ENCODE peak calls at places on chromosomes 11 and 22, in nine cellular contexts. E, Q, J, A, H, T, P, W and Z are unnamed samples.

GRCh38 chr22:43243275-43243768 is 56.4 kb upstream of the TTLL12 start:
- DNase-seq in E (no peak), Q (no peak), J (no peak), A (no peak), H (no peak), T (no peak), P (no peak), W (no peak), Z (no peak)

GRCh38 chr22:49024775-49025440 is 802.8 kb downstream of the BRD1 start:
- DNase-seq in E (no peak), Q (no peak), J (no peak), A (no peak), H (no peak), T (no peak), P (peak), W (no peak), Z (no peak)

GRCh38 chr22:26259510-26259909 is 90.2 kb downstream of the SEZ6L start:
- DNase-seq in E (peak), Q (peak), J (no peak), A (peak), H (no peak), T (no peak), P (no peak), W (no peak), Z (peak)

GRCh38 chr22:45717787-45718186 is 46.2 kb downstream of the ATXN10 start:
- DNase-seq in E (no peak), Q (peak), J (no peak), A (no peak), H (no peak), T (no peak), P (no peak), W (peak), Z (no peak)

GRCh38 chr11:47144541-47144940 is 32.1 kb downstream of the ARFGAP2 start:
- DNase-seq in E (no peak), Q (no peak), J (no peak), A (no peak), H (no peak), T (no peak), P (peak), W (no peak), Z (no peak)

GRCh38 chr22:24165673-24166072 is 15.6 kb upstream of the SUSD2 start:
- DNase-seq in E (no peak), Q (peak), J (no peak), A (no peak), H (no peak), T (no peak), P (no peak), W (no peak), Z (no peak)

GRCh38 chr11:113591122-113591521 is 115.0 kb downstream of the TMPRSS5 start:
- DNase-seq in E (no peak), Q (no peak), J (no peak), A (no peak), H (no peak), T (no peak), P (no peak), W (no peak), Z (no peak)

GRCh38 chr11:8715501-8715900 is 32.9 kb downstream of the RPL27A start:
- DNase-seq in E (no peak), Q (no peak), J (peak), A (no peak), H (no peak), T (no peak), P (no peak), W (no peak), Z (no peak)

GRCh38 chr22:31495343-31495742 is 993 bp upstream of the SFI1 start:
- DNase-seq in E (no peak), Q (no peak), J (no peak), A (no peak), H (no peak), T (no peak), P (no peak), W (no peak), Z (no peak)

GRCh38 chr11:12414641-12415040 is 37.3 kb downstream of the PARVA start:
- DNase-seq in E (no peak), Q (no peak), J (no peak), A (no peak), H (no peak), T (no peak), P (no peak), W (no peak), Z (no peak)

GRCh38 chr22:20034143-20034542 is 13.2 kb downstream of the TANGO2 start:
- DNase-seq in E (no peak), Q (no peak), J (no peak), A (no peak), H (no peak), T (no peak), P (no peak), W (no peak), Z (no peak)

GRCh38 chr11:827146-827860 is 416 bp upstream of the CRACR2B start:
- DNase-seq in E (no peak), Q (no peak), J (no peak), A (peak), H (no peak), T (no peak), P (no peak), W (no peak), Z (no peak)

GRCh38 chr11:112227002-112227401 is 774 bp downstream of the PTS start:
- DNase-seq in E (no peak), Q (no peak), J (no peak), A (no peak), H (no peak), T (no peak), P (no peak), W (no peak), Z (no peak)

DNA sequence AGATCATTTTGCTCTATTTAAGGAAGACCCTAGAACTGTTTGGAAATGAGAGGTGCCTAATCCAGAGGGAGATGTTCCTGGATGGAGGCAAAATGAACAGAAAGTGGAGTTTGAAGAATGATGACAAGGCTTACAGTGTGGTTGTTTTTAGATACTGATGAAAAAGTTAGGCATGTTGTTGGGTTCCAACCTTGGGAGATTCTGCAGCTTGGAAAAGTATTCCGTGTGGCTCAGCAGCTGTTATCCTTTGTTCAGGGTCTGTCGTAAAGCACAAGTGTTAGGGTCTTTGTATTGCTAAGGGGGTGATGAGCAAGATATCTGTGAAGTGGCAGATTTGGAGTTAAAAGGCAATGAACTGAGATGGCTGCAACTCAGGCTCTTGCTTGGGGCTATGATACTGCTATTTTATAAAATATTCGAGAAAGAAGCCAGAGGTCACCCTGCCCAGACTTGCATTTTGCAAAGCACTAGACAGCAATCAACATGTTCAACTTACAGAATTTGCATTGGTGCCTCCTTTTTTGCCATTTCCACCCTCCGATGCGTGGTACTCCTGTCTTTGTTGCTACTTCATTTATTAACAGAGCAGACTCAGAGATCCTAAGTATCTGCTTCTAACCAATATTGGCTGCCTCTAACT is 45.3 kb upstream of the POGLUT3 start:
- DNase-seq in E (no peak), Q (no peak), J (no peak), A (no peak), H (no peak), T (no peak), P (no peak), W (no peak), Z (no peak)
- TF ChIP-seq CTCF in E (no peak), Q (no peak), J (no peak), A (no peak), H (no peak), T (no peak), P (no peak), W (no peak), Z (no peak)

GRCh38 chr22:29115682-29116313 is 43.0 kb downstream of the KREMEN1 start:
- DNase-seq in E (no peak), Q (no peak), J (no peak), A (no peak), H (no peak), T (no peak), P (no peak), W (peak), Z (no peak)

GRCh38 chr22:29113329-29113728 is 40.5 kb downstream of the KREMEN1 start:
- DNase-seq in E (no peak), Q (peak), J (no peak), A (no peak), H (no peak), T (no peak), P (no peak), W (peak), Z (no peak)

GRCh38 chr22:29117799-29118477 is 45.1 kb downstream of the KREMEN1 start:
- DNase-seq in E (no peak), Q (no peak), J (no peak), A (peak), H (no peak), T (no peak), P (no peak), W (no peak), Z (no peak)

GRCh38 chr22:29114392-29114791 is 41.6 kb downstream of the KREMEN1 start:
- DNase-seq in E (no peak), Q (no peak), J (no peak), A (no peak), H (no peak), T (no peak), P (no peak), W (no peak), Z (no peak)

DNA sequence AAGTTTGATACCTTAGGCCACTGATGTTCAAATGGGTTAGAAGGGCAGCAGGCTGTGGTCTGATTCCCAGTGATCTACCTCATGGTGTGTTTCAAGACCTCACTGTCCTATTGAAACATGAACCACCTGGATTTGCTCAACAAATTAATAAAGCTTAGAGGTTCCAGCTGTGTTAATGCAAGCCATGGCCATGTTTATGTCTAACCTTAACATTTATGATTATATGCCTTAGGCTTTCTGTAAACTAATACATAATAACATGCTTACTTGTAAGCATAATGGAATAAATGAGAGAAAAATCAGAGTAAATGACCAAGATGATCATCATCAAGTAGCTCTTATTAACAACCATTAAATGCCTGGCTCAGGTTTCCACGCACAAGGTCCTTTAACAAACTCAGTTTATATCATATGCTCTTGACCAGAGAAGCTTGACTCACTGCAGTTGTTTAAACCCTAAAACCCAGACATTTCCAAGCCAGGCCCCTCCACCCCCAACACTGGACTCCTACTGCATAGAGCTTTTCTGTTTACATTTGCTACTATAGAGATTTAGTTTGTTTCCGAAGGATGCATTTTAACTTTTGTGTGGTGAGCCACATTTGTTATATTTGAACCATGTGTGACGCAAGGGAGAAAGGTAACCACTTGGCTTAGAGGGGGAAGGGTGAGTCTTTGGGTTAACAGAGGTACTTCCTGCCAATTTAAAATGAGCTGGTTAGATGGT is 43.7 kb downstream of the KREMEN1 start:
- DNase-seq in E (no peak), Q (no peak), J (no peak), A (no peak), H (no peak), T (no peak), P (no peak), W (peak), Z (no peak)
- TF ChIP-seq CTCF in E (no peak), Q (no peak), J (no peak), A (no peak), H (no peak), T (no peak), P (no peak), W (no peak), Z (no peak)

GRCh38 chr22:36924151-36924698 is 10.8 kb downstream of the CSF2RB start:
- DNase-seq in E (no peak), Q (no peak), J (no peak), A (no peak), H (no peak), T (no peak), P (no peak), W (no peak), Z (no peak)
- TF ChIP-seq CTCF in E (no peak), Q (no peak), J (no peak), A (no peak), H (no peak), T (no peak), P (no peak), W (no peak), Z (no peak)

DNA sequence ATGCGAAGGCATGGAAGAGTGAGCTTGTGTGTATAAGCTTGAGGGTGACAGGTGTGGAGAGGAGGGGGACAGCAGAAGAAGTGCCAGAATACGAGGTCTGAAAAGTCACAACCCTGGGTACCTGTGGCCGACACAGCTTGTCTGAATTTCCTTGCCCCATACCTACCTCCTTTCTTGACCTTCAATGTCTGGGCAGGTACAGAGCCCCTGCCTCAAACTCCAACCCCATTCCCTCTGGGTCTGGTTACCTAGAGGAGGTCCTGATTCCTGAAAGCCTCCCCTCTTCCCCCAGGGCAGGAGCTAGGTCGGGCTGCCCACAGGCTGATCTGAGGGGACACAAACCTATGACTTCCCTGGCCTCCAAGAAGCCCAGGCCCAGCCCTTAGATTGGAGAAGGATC is 36.6 kb upstream of the FCHSD2 start:
- DNase-seq in E (no peak), Q (no peak), J (peak), A (no peak), H (no peak), T (no peak), P (peak), W (no peak), Z (no peak)
- TF ChIP-seq CTCF in E (no peak), Q (no peak), J (no peak), A (no peak), H (no peak), T (no peak), P (no peak), W (no peak), Z (no peak)

DNA sequence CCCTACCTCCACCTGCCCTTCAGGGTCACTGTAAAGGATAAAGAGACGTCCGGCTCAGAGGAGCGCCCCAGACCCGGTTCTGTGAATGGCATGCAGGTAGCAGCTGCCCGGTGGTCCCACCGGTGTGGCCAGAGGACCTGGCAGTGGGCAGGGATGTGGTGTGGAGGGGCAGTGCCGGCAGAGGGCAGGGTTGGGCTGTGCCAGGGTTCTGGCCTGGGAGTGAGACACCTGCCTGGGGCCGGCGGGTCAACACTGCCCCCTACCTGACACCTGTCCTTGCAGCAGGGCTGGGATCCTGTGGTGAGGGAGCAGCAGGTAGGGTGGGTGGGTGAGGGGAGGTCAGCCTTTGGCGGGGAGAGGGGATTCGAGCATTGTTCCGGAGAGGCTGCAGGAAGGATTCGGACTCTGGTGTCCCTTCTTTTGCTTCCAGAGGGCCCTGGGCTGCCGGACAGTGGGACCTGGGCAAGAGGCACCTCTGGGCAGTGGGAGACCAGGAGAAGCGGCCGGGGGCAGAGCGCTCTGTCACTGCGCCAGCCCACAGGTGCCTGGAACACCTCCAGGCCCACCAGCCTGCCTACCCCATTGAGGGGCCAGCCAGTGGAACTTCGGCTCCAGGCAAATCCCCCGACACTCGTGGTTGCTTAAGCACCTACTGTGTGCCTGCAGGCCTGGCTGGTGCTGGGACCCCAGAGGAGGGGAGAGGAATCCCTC is 1.6 kb upstream of the PHLDA2 start:
- DNase-seq in E (peak), Q (peak), J (peak), A (peak), H (peak), T (peak), P (peak), W (no peak), Z (no peak)
- TF ChIP-seq CTCF in E (peak), Q (peak), J (peak), A (peak), H (peak), T (peak), P (peak), W (no peak), Z (peak)

DNA sequence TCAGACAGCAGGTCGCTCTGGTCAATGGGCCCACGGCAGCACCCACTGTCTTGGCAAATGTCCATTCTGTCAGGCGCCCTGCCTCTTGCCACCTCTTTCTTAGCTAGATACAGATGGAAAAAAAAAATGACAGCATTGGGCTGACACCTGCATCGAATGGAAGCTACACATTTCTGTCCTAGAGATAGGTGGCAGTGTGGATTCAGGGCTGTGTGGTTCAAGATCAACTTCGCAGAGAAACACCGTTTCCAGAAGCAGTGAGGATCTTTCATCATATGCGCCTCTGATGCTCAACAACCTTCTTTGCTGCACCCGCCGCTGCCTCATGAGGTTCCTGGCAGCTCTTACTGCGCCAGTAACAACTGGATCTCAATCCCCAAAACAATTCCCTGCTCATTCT is 236.3 kb downstream of the KIRREL3 start:
- DNase-seq in E (no peak), Q (no peak), J (no peak), A (no peak), H (no peak), T (no peak), P (no peak), W (no peak), Z (no peak)
- TF ChIP-seq CTCF in E (no peak), Q (no peak), J (no peak), A (peak), H (no peak), T (no peak), P (no peak), W (peak), Z (no peak)

GRCh38 chr11:14193644-14194043 is 165.3 kb downstream of the RRAS2 start:
- DNase-seq in E (no peak), Q (no peak), J (no peak), A (no peak), H (no peak), T (no peak), P (no peak), W (no peak), Z (no peak)

GRCh38 chr11:14189874-14190273 is 169.1 kb downstream of the RRAS2 start:
- DNase-seq in E (no peak), Q (no peak), J (no peak), A (no peak), H (no peak), T (no peak), P (peak), W (no peak), Z (no peak)

GRCh38 chr11:14186376-14186775 is 172.6 kb downstream of the RRAS2 start:
- DNase-seq in E (no peak), Q (no peak), J (no peak), A (no peak), H (no peak), T (no peak), P (no peak), W (no peak), Z (no peak)

GRCh38 chr11:14185461-14185860 is 173.5 kb downstream of the RRAS2 start:
- DNase-seq in E (no peak), Q (no peak), J (no peak), A (no peak), H (no peak), T (no peak), P (no peak), W (no peak), Z (no peak)

DNA sequence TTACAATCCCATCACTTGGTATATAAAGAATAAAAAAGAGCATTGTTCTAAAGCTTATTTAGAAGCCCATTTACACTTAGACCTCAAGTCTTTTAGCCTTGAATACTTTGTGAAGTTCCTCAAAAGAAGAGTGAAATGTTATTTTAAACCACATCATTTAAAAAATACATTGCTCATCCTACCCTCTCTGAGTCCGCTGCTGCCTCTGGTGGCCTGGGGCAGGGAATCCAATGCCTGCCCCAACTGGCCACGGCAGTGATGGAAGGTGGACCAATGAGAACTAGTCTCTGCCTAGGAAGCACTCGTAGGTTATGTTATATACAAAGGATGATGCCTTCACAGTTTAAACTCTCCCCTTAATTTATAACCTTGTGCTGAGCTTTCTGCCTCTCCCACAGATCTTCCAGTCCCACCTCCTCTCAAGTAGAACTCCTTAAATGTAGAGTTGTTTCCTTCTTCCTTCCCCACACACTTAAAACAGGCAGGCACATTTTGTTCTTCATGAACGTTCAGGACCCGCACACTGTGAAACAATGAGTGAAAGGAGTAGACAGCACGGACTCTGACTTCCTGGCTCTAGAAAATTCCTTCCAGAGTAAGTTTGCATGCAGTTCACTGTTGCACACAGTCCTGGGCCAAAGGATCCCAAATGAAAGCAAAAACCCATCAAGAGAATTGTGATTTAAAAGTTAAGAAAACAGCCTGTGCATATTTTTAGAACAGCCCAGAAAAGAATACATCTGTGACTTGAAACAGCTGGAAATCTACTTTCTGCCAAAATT is 167.8 kb downstream of the RRAS2 start:
- DNase-seq in E (no peak), Q (no peak), J (no peak), A (no peak), H (no peak), T (no peak), P (no peak), W (no peak), Z (no peak)
- TF ChIP-seq CTCF in E (no peak), Q (peak), J (no peak), A (no peak), H (no peak), T (no peak), P (no peak), W (no peak), Z (no peak)

DNA sequence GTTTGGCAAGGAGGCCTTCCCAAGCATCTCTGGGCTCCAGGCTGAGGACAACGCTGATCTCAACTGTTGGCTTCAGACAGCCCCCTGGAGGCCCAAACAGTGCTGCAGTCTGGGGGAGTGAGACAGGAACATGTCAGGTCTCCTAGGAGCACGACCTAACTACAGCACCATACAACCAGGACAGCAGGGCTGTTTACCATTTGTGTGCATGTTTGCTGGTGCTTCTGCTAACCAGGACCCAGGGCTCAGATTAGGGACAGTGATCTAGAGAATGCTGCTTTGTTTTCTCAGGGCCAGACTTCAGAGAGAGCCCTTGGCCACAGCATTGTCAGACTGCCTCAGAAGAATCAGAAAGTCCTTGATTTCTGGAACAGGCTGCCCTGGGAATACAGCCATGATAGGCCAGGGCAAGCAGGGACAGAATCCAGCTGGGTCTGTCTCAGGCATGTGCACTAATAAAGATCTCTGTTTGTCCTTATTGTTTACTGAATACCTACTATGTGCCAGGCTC is 126.5 kb downstream of the VPREB1 start:
- DNase-seq in E (no peak), Q (no peak), J (no peak), A (peak), H (no peak), T (no peak), P (no peak), W (no peak), Z (no peak)
- TF ChIP-seq CTCF in E (no peak), Q (no peak), J (no peak), A (no peak), H (no peak), T (no peak), P (no peak), W (peak), Z (no peak)